ENCODE peak calls at places on chromosomes 2 and 18, in five cellular contexts. T is Peyer's patch, Z is stomach, G is tibial nerve, L is heart left ventricle. U is an unnamed sample. For H3K36me3, the result is how much of the 10 kb centered on the place peaks cover.

GRCh38 chr2:136505462-136505861 is 259.9 kb upstream of the THSD7B start:
- DNase-seq in L (no peak), G (no peak), T (no peak), Z (no peak), U (no peak)

GRCh38 chr2:48749820-48750739 is 5.4 kb downstream of the LHCGR start:
- DNase-seq in L (no peak), G (no peak), T (no peak), Z (no peak), U (no peak)

GRCh38 chr2:25376750-25377621 is 35.3 kb upstream of the DNMT3A start:
- DNase-seq in T (peak), L (peak), G (peak), Z (peak), U (peak)

GRCh38 chr18:78601923-78602322 is 377.7 kb upstream of the SALL3 start:
- DNase-seq in Z (no peak), L (no peak), G (no peak), T (no peak), U (no peak)

GRCh38 chr18:21110667-21111350 is 804 bp downstream of the ROCK1 start:
- DNase-seq in L (peak), T (peak), Z (peak), G (peak), U (peak)

GRCh38 chr18:77271720-77272481 is 22.3 kb downstream of the GALR1 start:
- DNase-seq in L (no peak), T (no peak), Z (no peak), G (no peak), U (no peak)

GRCh38 chr2:64359892-64360657 is 93.9 kb upstream of the LGALSL start:
- DNase-seq in G (peak), Z (peak), T (no peak), L (peak), U (peak)

GRCh38 chr2:43115884-43116283 is 110.5 kb downstream of the ZFP36L2 start:
- DNase-seq in G (no peak), T (no peak), L (no peak), Z (no peak), U (no peak)

GRCh38 chr2:34997779-34998178 is 1357.8 kb upstream of the CRIM1 start:
- DNase-seq in Z (no peak), L (no peak), T (no peak), G (no peak), U (no peak)

GRCh38 chr2:177554365-177554764 is 161.8 kb downstream of the AGPS start:
- DNase-seq in T (no peak), Z (no peak), G (no peak), L (no peak), U (no peak)

GRCh38 chr2:148577845-148578492 is 66.6 kb upstream of the EPC2 start:
- DNase-seq in L (no peak), T (no peak), Z (no peak), G (no peak), U (no peak)
- H3K4me3 ChIP-seq in L (no peak), T (no peak), Z (no peak), G (no peak), U (no peak)

GRCh38 chr2:118088051-118089014 is at the start of gene INSIG2:
- DNase-seq in L (peak), Z (peak), T (peak), G (peak), U (peak)
- TF ChIP-seq POLR2A in L (peak), Z (no peak), T (peak), G (peak), U (no peak)

DNA sequence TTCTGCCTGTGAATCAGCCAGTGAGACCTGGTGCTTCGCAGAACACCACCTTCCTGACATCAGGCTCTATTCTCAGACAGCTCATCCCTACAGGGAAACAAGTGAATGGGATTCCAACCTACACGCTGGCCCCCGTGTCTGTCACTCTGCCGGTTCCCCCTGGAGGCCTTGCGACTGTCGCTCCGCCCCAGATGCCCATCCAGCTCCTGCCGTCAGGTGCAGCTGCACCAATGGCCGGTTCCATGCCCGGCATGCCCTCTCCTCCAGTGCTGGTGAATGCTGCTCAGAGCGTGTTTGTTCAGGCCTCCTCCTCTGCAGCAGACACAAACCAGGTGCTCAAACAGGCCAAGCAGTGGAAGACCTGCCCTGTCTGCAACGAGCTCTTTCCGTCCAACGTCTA is 28.1 kb downstream of the ADNP2 start:
- DNase-seq in L (no peak), T (no peak), G (no peak), Z (no peak), U (no peak)
- H3K36me3 ChIP-seq in L (under half), T (half or more), G (half or more), Z (under half), U (under half)

GRCh38 chr2:134078349-134078748 is 175.5 kb upstream of the MGAT5 start:
- DNase-seq in T (no peak), L (no peak), Z (no peak), G (no peak), U (no peak)
- H3K4me3 ChIP-seq in T (no peak), L (no peak), Z (no peak), G (no peak), U (no peak)

GRCh38 chr18:2985628-2986027 is 27.3 kb downstream of the LPIN2 start:
- DNase-seq in Z (no peak), T (no peak), L (no peak), G (no peak), U (no peak)

GRCh38 chr18:2983296-2983695 is 29.6 kb downstream of the LPIN2 start:
- DNase-seq in T (no peak), L (no peak), Z (no peak), G (no peak), U (no peak)

GRCh38 chr18:2982452-2983172 is 30.3 kb downstream of the LPIN2 start:
- DNase-seq in Z (no peak), G (no peak), L (no peak), T (no peak), U (no peak)

GRCh38 chr18:2986150-2986865 is 26.6 kb downstream of the LPIN2 start:
- DNase-seq in T (no peak), G (no peak), L (no peak), Z (no peak), U (no peak)

DNA sequence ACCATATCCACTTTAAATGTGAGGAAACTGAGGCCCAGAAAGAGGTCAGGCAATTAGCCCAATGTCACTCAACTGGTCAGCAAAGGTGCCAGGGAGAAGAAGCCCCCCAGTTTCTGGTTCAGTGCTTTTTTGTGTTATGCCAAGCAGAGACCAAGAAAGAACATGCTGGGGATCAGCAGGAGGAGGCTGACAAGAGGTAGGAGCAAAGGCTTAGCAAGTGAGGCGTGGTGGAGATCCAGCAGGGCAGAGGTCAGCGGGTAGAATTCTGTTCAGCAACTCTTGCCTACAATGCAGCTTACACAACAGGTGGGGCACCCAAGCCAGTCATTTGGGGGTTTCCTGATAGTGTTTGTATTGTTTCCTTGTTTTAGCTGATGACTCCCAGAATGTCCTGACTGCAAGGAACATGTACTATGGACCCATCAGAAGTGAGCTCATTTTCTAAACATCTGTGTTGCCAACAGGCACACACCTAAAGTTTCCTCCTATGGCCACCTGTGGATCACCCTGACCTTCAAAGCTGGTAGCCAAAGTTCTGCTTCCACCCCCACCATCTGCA is 28.2 kb downstream of the LPIN2 start:
- DNase-seq in G (no peak), L (no peak), Z (peak), T (no peak), U (no peak)
- TF ChIP-seq POLR2A in G (no peak), L (no peak), Z (no peak), T (no peak), U (no peak)

GRCh38 chr18:31741096-31741735 is 19.5 kb downstream of the SLC25A52 start:
- DNase-seq in Z (peak), G (peak), T (peak), L (no peak), U (no peak)
- H3K36me3 ChIP-seq in Z (under half), G (under half), T (under half), L (under half), U (under half)

GRCh38 chr2:241020629-241021190 is 22.3 kb downstream of the SNED1 start:
- DNase-seq in Z (no peak), T (peak), L (no peak), G (no peak), U (no peak)
- H3K4me3 ChIP-seq in Z (no peak), T (no peak), L (no peak), G (no peak), U (no peak)

U was measured in ovary.